ENCODE peak calls at places on chromosomes 6 and 20, in nine cellular contexts. B, A, E, H, I, R, V, D and X are unnamed samples.

GRCh38 chr6:34102099-34102656 is 43.7 kb downstream of the GRM4 start:
- DNase-seq in E (no peak), A (no peak), B (no peak), H (no peak), I (no peak), R (no peak), D (no peak), V (no peak), X (no peak)

GRCh38 chr20:2604506-2604835 is 48.0 kb upstream of the NOP56 start:
- DNase-seq in H (no peak), V (no peak), R (no peak), E (no peak), B (no peak), A (no peak), D (no peak), I (no peak), X (no peak)

GRCh38 chr6:71979911-71980310 is 93.6 kb downstream of the RIMS1 start:
- DNase-seq in E (no peak), B (no peak), I (no peak), A (no peak), H (no peak), D (no peak), R (no peak), V (no peak), X (no peak)

GRCh38 chr6:147508871-147509608 is 550 bp downstream of the SAMD5 start:
- DNase-seq in I (peak), V (no peak), H (no peak), E (no peak), D (no peak), R (no peak), A (no peak), B (no peak), X (no peak)

GRCh38 chr20:7996898-7997297 is 22.7 kb downstream of the TMX4 start:
- DNase-seq in H (no peak), D (no peak), A (no peak), E (no peak), R (no peak), B (no peak), V (no peak), I (no peak), X (no peak)

GRCh38 chr20:64153410-64153809 is 10.8 kb upstream of the MYT1 start:
- DNase-seq in V (no peak), H (no peak), A (no peak), D (no peak), I (no peak), R (no peak), E (no peak), B (no peak), X (no peak)

GRCh38 chr20:16801919-16802651 is 53.9 kb downstream of the OTOR start:
- DNase-seq in D (peak), I (peak), A (peak), V (peak), E (peak), H (peak), B (peak), R (peak), X (peak)

GRCh38 chr20:60395993-60396392 is 437.8 kb downstream of the CDH26 start:
- DNase-seq in R (no peak), A (no peak), D (no peak), I (no peak), V (no peak), B (no peak), E (no peak), H (peak), X (no peak)

GRCh38 chr6:474454-475185 is 83.1 kb downstream of the IRF4 start:
- DNase-seq in E (peak), D (peak), I (no peak), H (no peak), V (peak), R (no peak), B (no peak), A (no peak), X (no peak)

GRCh38 chr20:38873050-38873581 is 53.1 kb upstream of the FAM83D start:
- DNase-seq in R (no peak), D (peak), I (no peak), H (no peak), B (no peak), V (peak), A (no peak), E (peak), X (no peak)

GRCh38 chr6:47710295-47710694 is 11.9 kb downstream of the ADGRF4 start:
- DNase-seq in A (no peak), H (no peak), R (no peak), B (no peak), E (no peak), V (no peak), D (no peak), I (no peak), X (no peak)

GRCh38 chr6:50635429-50635828 is 77.9 kb upstream of the TFAP2D start:
- DNase-seq in I (no peak), V (no peak), E (no peak), R (no peak), D (no peak), H (no peak), B (no peak), A (no peak), X (no peak)

GRCh38 chr6:78533426-78533825 is 333.9 kb upstream of the IRAK1BP1 start:
- DNase-seq in R (no peak), I (no peak), H (no peak), E (no peak), V (no peak), D (no peak), A (no peak), B (no peak), X (no peak)

GRCh38 chr6:45946352-45946751 is 69.3 kb downstream of the CLIC5 start:
- DNase-seq in A (peak), R (no peak), D (no peak), B (peak), H (peak), V (peak), I (peak), E (no peak), X (peak)

GRCh38 chr20:57934913-57935312 is 225.1 kb upstream of the PMEPA1 start:
- DNase-seq in I (no peak), A (no peak), H (no peak), B (no peak), D (no peak), E (no peak), V (no peak), R (no peak), X (no peak)